ENCODE peak calls at places on chromosomes 1 and 21, in six cellular contexts. S is GM12891; N is CD4-positive, alpha-beta T cell; A is HS-27A; Y is AG20443; B is stimulated activated CD4-positive, alpha-beta T cell treated with anti-CD3 and anti-CD28 coated beads, Interleukin-4, amount 100 ng/mL, for 4 hours. V is an unnamed sample.

GRCh38 chr1:108661030-108661609 is at the start of gene HENMT1:
- DNase-seq in S (peak; percentile 60), N (peak; percentile 67), A (peak; percentile 70), Y (peak; percentile 88), B (peak; percentile 70), V (no peak)

GRCh38 chr1:27122652-27123051 is 32.3 kb downstream of the SLC9A1 start:
- DNase-seq in S (no peak), N (no peak), A (peak; percentile 53), Y (peak; percentile 84), B (no peak), V (peak; percentile 75)

GRCh38 chr1:4634156-4634792 is 20.1 kb upstream of the AJAP1 start:
- DNase-seq in S (no peak), N (no peak), A (no peak), Y (no peak), B (no peak), V (no peak)

GRCh38 chr1:30816211-30817082 is 58.9 kb upstream of the LAPTM5 start:
- DNase-seq in S (no peak), N (no peak), A (peak; percentile 67), Y (peak; percentile 80), B (no peak), V (peak; percentile 89)

GRCh38 chr1:112807117-112807516 is 92.0 kb upstream of the PPM1J start:
- DNase-seq in S (no peak), N (no peak), A (no peak), Y (no peak), B (no peak), V (no peak)

GRCh38 chr1:46735708-46736324 is 16.9 kb upstream of the EFCAB14 start:
- DNase-seq in S (no peak), N (no peak), A (no peak), Y (peak; percentile 70), B (no peak), V (peak; percentile 40)

GRCh38 chr1:62912028-62912638 is 128.2 kb downstream of the ATG4C start:
- DNase-seq in S (no peak), N (no peak), A (no peak), Y (peak; percentile 46), B (no peak), V (no peak)

GRCh38 chr1:243477676-243478075 is 221.8 kb downstream of the SDCCAG8 start:
- DNase-seq in S (no peak), N (no peak), A (no peak), Y (no peak), B (no peak), V (no peak)

GRCh38 chr1:38029081-38029681 is 16.6 kb downstream of the UTP11 start:
- DNase-seq in S (no peak), N (no peak), A (no peak), Y (no peak), B (no peak), V (peak; percentile 52)

GRCh38 chr1:236848274-236848925 is 53.3 kb downstream of the MTR start:
- DNase-seq in S (no peak), N (no peak), A (no peak), Y (no peak), B (no peak), V (no peak)

GRCh38 chr1:41397020-41397419 is 35.8 kb downstream of the FOXO6 start:
- DNase-seq in S (no peak), N (no peak), A (no peak), Y (no peak), B (no peak), V (no peak)

GRCh38 chr1:24643362-24644346 is 552 bp downstream of the SRRM1 start:
- DNase-seq in S (peak; percentile 31), N (no peak), A (no peak), Y (peak; percentile 59), B (peak; percentile 49), V (peak; percentile 9)

GRCh38 chr1:88698140-88698539 is 14.1 kb downstream of the PKN2 start:
- DNase-seq in S (no peak), N (no peak), A (no peak), Y (no peak), B (no peak), V (no peak)

GRCh38 chr21:30257773-30258172 is 25.0 kb downstream of the KRTAP24-1 start:
- DNase-seq in S (no peak), N (no peak), A (no peak), Y (peak; percentile 8), B (no peak), V (peak; percentile 2)

GRCh38 chr1:201095581-201096531 is 16.4 kb downstream of the CACNA1S start:
- DNase-seq in S (no peak), N (no peak), A (no peak), Y (no peak), B (no peak), V (no peak)

GRCh38 chr1:75707191-75707590 is 17.3 kb upstream of the ACADM start:
- DNase-seq in S (no peak), N (no peak), A (no peak), Y (no peak), B (no peak), V (no peak)

GRCh38 chr1:214458541-214458940 is 92.9 kb downstream of the PTPN14 start:
- DNase-seq in S (no peak), N (no peak), A (no peak), Y (no peak), B (no peak), V (no peak)

GRCh38 chr1:220335668-220336067 is 63.4 kb upstream of the RAB3GAP2 start:
- DNase-seq in S (no peak), N (no peak), A (no peak), Y (no peak), B (no peak), V (no peak)

GRCh38 chr1:32907435-32907834 is 6.2 kb upstream of the TMEM54 start:
- DNase-seq in S (no peak), N (no peak), A (no peak), Y (peak; percentile 47), B (no peak), V (no peak)

GRCh38 chr21:37866027-37866426 is 50.2 kb downstream of the KCNJ6 start:
- DNase-seq in S (no peak), N (no peak), A (no peak), Y (no peak), B (no peak), V (no peak)

GRCh38 chr1:8202182-8202905 is 115.6 kb upstream of the SLC45A1 start:
- DNase-seq in S (no peak), N (no peak), A (peak; percentile 46), Y (peak; percentile 78), B (no peak), V (peak; percentile 51)

GRCh38 chr1:203287896-203288295 is 17.4 kb upstream of the BTG2 start:
- DNase-seq in S (no peak), N (no peak), A (no peak), Y (no peak), B (no peak), V (no peak)

GRCh38 chr1:76142771-76143540 is 68.4 kb downstream of the ST6GALNAC3 start:
- DNase-seq in S (no peak), N (no peak), A (no peak), Y (no peak), B (no peak), V (no peak)

GRCh38 chr1:154683820-154684219 is 75.8 kb upstream of the ADAR start:
- DNase-seq in S (no peak), N (no peak), A (no peak), Y (no peak), B (no peak), V (no peak)

GRCh38 chr1:22406722-22407495 is 44.7 kb upstream of the ZBTB40 start:
- DNase-seq in S (no peak), N (no peak), A (no peak), Y (peak; percentile 38), B (no peak), V (no peak)

GRCh38 chr1:204591473-204592090 is 75.4 kb downstream of the MDM4 start:
- DNase-seq in S (no peak), N (no peak), A (peak; percentile 51), Y (peak; percentile 40), B (no peak), V (peak; percentile 51)

V was measured in H54.